ENCODE peak calls at places on chromosome 16, in seven cellular contexts. F is Panc1; T is RWPE2; Y is aorta; O is CD8-positive, alpha-beta T cell; G is pancreas; K is right cardiac atrium. D is an unnamed sample.

GRCh38 chr16:12127244-12127643 is 150.7 kb downstream of the SNX29 start:
- ATAC-seq in T (no peak), K (no peak), G (no peak), O (no peak), Y (no peak), F (no peak), D (no peak)

GRCh38 chr16:74463888-74464287 is 42.6 kb upstream of the CLEC18B start:
- ATAC-seq in Y (no peak), T (no peak), F (no peak), O (no peak), K (no peak), G (no peak), D (no peak)

GRCh38 chr16:2896480-2897010 is 13.5 kb downstream of the FLYWCH2 start:
- ATAC-seq in F (no peak), T (no peak), G (no peak), K (no peak), O (no peak), Y (no peak), D (no peak)

GRCh38 chr16:58462997-58463891 is 36.7 kb upstream of the NDRG4 start:
- ATAC-seq in F (peak; percentile 32), Y (peak; percentile 12), K (peak; percentile 23), G (peak; percentile 56), O (peak; percentile 26), T (no peak), D (peak; percentile 35)

GRCh38 chr16:58094791-58095574 is 34.2 kb downstream of the CFAP20 start:
- ATAC-seq in T (no peak), F (no peak), Y (no peak), K (no peak), O (no peak), G (no peak), D (no peak)

GRCh38 chr16:10205688-10206087 is 23.5 kb upstream of the GRIN2A start:
- ATAC-seq in G (no peak), T (no peak), F (no peak), O (no peak), Y (no peak), K (no peak), D (no peak)

GRCh38 chr16:69444873-69445517 is 20.6 kb downstream of the CYB5B start:
- ATAC-seq in Y (no peak), F (no peak), O (peak; percentile 35), G (peak; percentile 23), T (no peak), K (peak; percentile 52), D (no peak)

GRCh38 chr16:9061358-9061813 is 30.1 kb upstream of the HAPSTR1 start:
- ATAC-seq in K (peak; percentile 84), G (peak; percentile 66), T (no peak), Y (no peak), O (no peak), F (peak; percentile 24), D (peak; percentile 84)

GRCh38 chr16:15043344-15043743 is 12.5 kb downstream of the NTAN1 start:
- ATAC-seq in T (peak; percentile 64), F (no peak), G (no peak), K (no peak), O (no peak), Y (no peak), D (no peak)

GRCh38 chr16:81585785-81586184 is 141.2 kb downstream of the CMIP start:
- ATAC-seq in G (no peak), Y (no peak), K (no peak), F (peak; percentile 48), T (no peak), O (no peak), D (no peak)

GRCh38 chr16:11386791-11387546 is 41.7 kb downstream of the RMI2 start:
- ATAC-seq in F (peak; percentile 50), K (peak; percentile 56), O (no peak), Y (peak; percentile 42), G (peak; percentile 10), T (no peak), D (peak; percentile 12)

GRCh38 chr16:85460252-85460982 is 152.7 kb upstream of the GSE1 start:
- ATAC-seq in K (peak; percentile 3), G (peak; percentile 2), O (no peak), T (no peak), Y (no peak), F (no peak), D (peak; percentile 2)

GRCh38 chr16:88719267-88719932 is 13.1 kb downstream of the CTU2 start:
- ATAC-seq in T (no peak), F (no peak), K (peak; percentile 22), O (no peak), G (no peak), Y (no peak), D (peak; percentile 61)

GRCh38 chr16:58442547-58442946 is 50.3 kb downstream of the GINS3 start:
- ATAC-seq in T (no peak), F (no peak), G (no peak), K (peak; percentile 20), O (no peak), Y (no peak), D (no peak)

GRCh38 chr16:35305476-35305875 is 1846.1 kb downstream of the TP53TG3F start:
- ATAC-seq in G (no peak), K (no peak), Y (no peak), T (peak; percentile 85), O (no peak), F (no peak), D (no peak)
- H3K9me3 ChIP-seq in G (no peaks in the 10 kb centered on the region), K (no peaks in the 10 kb centered on the region), Y (no peaks in the 10 kb centered on the region), T (no peaks in the 10 kb centered on the region), O (peaks cover 4% of the 10 kb centered on the region), F (no peaks in the 10 kb centered on the region), D (no peaks in the 10 kb centered on the region)

GRCh38 chr16:35492225-35492624 is 2032.8 kb downstream of the TP53TG3F start:
- ATAC-seq in K (no peak), Y (no peak), T (no peak), F (no peak), O (no peak), G (no peak), D (no peak)
- H3K9me3 ChIP-seq in K (peaks cover 2% of the 10 kb centered on the region), Y (no peaks in the 10 kb centered on the region), T (peaks cover 7% of the 10 kb centered on the region), F (no peaks in the 10 kb centered on the region), O (no peaks in the 10 kb centered on the region), G (no peaks in the 10 kb centered on the region), D (no peaks in the 10 kb centered on the region)

DNA sequence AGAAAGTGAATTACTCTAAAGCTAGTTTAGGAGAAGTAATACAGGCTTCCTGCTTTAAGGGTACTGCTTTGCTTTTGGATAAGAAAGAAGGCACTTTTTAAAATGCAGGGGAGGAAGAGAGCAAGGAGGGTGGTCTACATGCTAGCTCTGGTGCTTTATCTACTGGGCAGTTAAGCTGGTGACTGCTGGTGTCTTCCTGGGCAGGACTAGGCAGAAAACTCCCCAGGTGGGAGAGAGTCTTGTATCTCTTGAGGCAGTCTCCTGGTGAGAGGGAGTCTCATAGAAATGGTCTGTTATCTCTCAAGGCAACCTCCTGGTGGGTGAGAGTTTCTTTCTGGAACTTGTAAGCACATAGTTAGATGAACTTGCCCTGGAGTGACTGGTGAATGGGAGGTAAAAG is 953.9 kb upstream of the GOT2 start:
- ATAC-seq in Y (no peak), K (no peak), O (no peak), F (no peak), G (no peak), T (no peak), D (no peak)
- H3K9me3 ChIP-seq in Y (no peaks in the 10 kb centered on the region), K (peaks cover 3% of the 10 kb centered on the region), O (no peaks in the 10 kb centered on the region), F (no peaks in the 10 kb centered on the region), G (no peaks in the 10 kb centered on the region), T (peaks cover 8% of the 10 kb centered on the region), D (no peaks in the 10 kb centered on the region)

GRCh38 chr16:54096607-54097006 is 190.0 kb downstream of the IRX3 start:
- ATAC-seq in K (no peak), Y (no peak), T (no peak), F (no peak), G (no peak), O (no peak), D (no peak)

GRCh38 chr16:54099627-54100026 is 187.0 kb downstream of the IRX3 start:
- ATAC-seq in T (no peak), Y (no peak), K (no peak), F (no peak), G (peak; percentile 97), O (no peak), D (no peak)

GRCh38 chr16:54097774-54098173 is 188.8 kb downstream of the IRX3 start:
- ATAC-seq in T (no peak), K (no peak), O (no peak), Y (no peak), G (no peak), F (no peak), D (no peak)

GRCh38 chr16:54094641-54095040 is 191.9 kb downstream of the IRX3 start:
- ATAC-seq in T (no peak), O (no peak), F (no peak), Y (no peak), K (no peak), G (no peak), D (no peak)

DNA sequence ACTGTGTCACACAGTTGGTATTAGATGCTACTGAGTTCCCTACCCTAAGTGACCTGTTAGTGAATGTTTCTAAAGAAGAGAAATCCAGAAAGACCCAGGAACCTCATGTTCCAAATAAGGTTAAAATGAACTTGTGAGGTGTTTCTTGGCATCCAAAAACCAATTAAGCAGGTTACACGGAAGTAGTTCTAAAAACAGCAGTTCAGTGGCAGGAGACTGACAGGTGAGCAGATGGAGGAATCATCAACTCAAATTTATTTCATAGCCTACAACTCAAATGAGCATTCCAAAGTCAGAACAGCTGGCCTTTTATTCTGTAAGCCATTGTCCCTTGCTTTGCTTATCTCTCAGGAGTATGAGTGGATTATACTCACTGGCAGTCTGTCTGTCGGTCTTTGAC is 188.3 kb downstream of the IRX3 start:
- ATAC-seq in F (no peak), Y (no peak), G (peak; percentile 13), O (no peak), T (no peak), K (no peak), D (no peak)
- H3K9me3 ChIP-seq in F (no peaks in the 10 kb centered on the region), Y (no peaks in the 10 kb centered on the region), G (no peaks in the 10 kb centered on the region), O (no peaks in the 10 kb centered on the region), T (no peaks in the 10 kb centered on the region), K (no peaks in the 10 kb centered on the region), D (peaks cover 16% of the 10 kb centered on the region)

DNA sequence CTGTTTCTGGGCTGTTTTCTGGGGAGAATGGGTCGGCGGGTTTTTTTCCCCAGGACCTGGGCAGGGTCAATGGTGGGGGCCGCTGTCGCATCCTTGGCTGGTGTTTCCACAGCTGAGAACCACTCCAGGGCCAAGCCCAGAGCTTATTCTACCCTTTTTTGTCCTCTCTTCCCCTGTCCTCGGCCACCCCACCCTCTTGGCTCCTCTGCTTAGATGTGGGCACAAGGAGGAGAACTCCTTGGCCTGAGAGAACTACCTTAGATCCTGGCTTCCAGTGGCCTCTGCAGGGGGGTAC is 4.0 kb downstream of the NOD2 start:
- ATAC-seq in G (no peak), T (no peak), Y (no peak), K (no peak), O (no peak), F (no peak), D (no peak)
- H3K9me3 ChIP-seq in G (no peaks in the 10 kb centered on the region), T (no peaks in the 10 kb centered on the region), Y (no peaks in the 10 kb centered on the region), K (no peaks in the 10 kb centered on the region), O (no peaks in the 10 kb centered on the region), F (no peaks in the 10 kb centered on the region), D (no peaks in the 10 kb centered on the region)

DNA sequence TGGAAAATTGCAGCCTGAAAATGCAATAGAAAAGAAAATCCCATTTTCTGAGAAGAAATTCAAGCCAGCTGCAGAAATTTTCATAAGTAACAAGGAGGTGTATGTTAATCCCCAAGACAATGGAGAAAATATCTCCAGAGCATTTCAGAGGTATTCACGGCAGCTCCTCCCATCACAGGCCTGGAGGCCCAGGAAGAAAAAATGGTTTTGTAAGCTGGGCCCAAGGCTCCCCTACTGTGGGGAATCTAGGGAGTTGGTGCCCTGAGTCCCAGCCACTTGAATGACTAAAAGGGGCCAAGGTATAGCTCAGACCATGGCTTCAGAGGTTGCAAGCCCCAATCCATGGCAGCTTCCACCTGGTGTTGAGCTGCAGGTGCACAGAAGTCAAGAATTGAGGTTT is 93.3 kb upstream of the ZNF267 start:
- ATAC-seq in O (no peak), T (no peak), F (no peak), G (no peak), K (no peak), Y (no peak), D (no peak)
- H3K9me3 ChIP-seq in O (peaks cover 19% of the 10 kb centered on the region), T (peaks cover under 1% of the 10 kb centered on the region), F (peaks cover 18% of the 10 kb centered on the region), G (no peaks in the 10 kb centered on the region), K (no peaks in the 10 kb centered on the region), Y (peaks cover 12% of the 10 kb centered on the region), D (no peaks in the 10 kb centered on the region)

D was measured in gastroesophageal sphincter.